ENCODE peak calls at places on chromosomes 13 and 19, in ten cellular contexts. Z is cardiac muscle cell, W is BJ, E is T-helper 17 cell, N is WTC11, F is HEK293T, V is brain microvascular endothelial cell, Q is HuH-7.5, S is A172, D is body of pancreas. B is an unnamed sample.
A peak's percentile ranks its signal among the peaks of the same experiment; 100 is the strongest.

GRCh38 chr19:39409207-39409885 is 2.7 kb downstream of the ZFP36 start:
- DNase-seq in W (no peak), S (peak; percentile 31), Z (peak; percentile 88), F (no peak), D (peak; percentile 95), V (no peak), N (peak; percentile 96), E (peak; percentile 83), Q (peak; percentile 92), B (peak; percentile 72)

GRCh38 chr13:113646921-113647340 is 11.1 kb downstream of the ATP4B start:
- DNase-seq in Z (no peak), Q (no peak), F (no peak), V (no peak), W (no peak), E (no peak), N (peak; percentile 5), D (no peak), S (no peak), B (no peak)

GRCh38 chr13:103839460-103839859 is 773.2 kb upstream of the SLC10A2 start:
- DNase-seq in F (no peak), D (no peak), S (no peak), N (no peak), Q (no peak), W (no peak), Z (no peak), V (no peak), E (no peak), B (no peak)

GRCh38 chr19:2653717-2654584 is 48.5 kb downstream of the GNG7 start:
- DNase-seq in F (no peak), Z (no peak), N (peak; percentile 63), S (no peak), D (no peak), E (no peak), Q (no peak), W (no peak), V (no peak), B (no peak)

GRCh38 chr13:102589291-102589822 is 7.4 kb upstream of the TPP2 start:
- DNase-seq in V (no peak), S (no peak), N (no peak), W (peak; percentile 6), F (no peak), Z (no peak), D (no peak), E (no peak), Q (no peak), B (no peak)

GRCh38 chr13:37769078-37769477 is 100.5 kb downstream of the TRPC4 start:
- DNase-seq in Q (no peak), D (no peak), F (no peak), E (no peak), W (no peak), S (no peak), N (no peak), Z (no peak), V (no peak), B (no peak)

GRCh38 chr13:85985791-85986190 is 186.6 kb upstream of the SLITRK6 start:
- DNase-seq in Q (no peak), E (no peak), Z (peak; percentile 10), W (no peak), N (no peak), V (no peak), D (no peak), F (no peak), S (no peak), B (no peak)

GRCh38 chr19:5439452-5439851 is 15.8 kb upstream of the ZNRF4 start:
- DNase-seq in F (no peak), Z (no peak), S (no peak), D (no peak), N (no peak), Q (no peak), V (no peak), W (no peak), E (no peak), B (no peak)

GRCh38 chr19:40322271-40322610 is 26.0 kb downstream of the C19orf47 start:
- DNase-seq in S (peak; percentile 25), F (no peak), Z (no peak), V (peak; percentile 52), Q (no peak), N (no peak), W (no peak), E (no peak), D (no peak), B (no peak)

GRCh38 chr19:29404951-29405727 is 120.7 kb upstream of the VSTM2B start:
- DNase-seq in D (no peak), S (no peak), N (peak; percentile 50), E (no peak), F (no peak), Q (no peak), Z (no peak), V (no peak), W (no peak), B (no peak)

GRCh38 chr19:660793-661426 is 2.1 kb downstream of the RNF126 start:
- DNase-seq in Z (no peak), N (no peak), W (no peak), D (no peak), V (no peak), E (no peak), Q (peak; percentile 69), S (no peak), F (no peak), B (no peak)

GRCh38 chr19:45211751-45212381 is 33.3 kb downstream of the BLOC1S3 start:
- DNase-seq in Q (no peak), N (no peak), S (peak; percentile 11), F (no peak), W (no peak), E (no peak), V (no peak), Z (peak; percentile 67), D (peak; percentile 70), B (no peak)

GRCh38 chr13:99191900-99192399 is 8.7 kb upstream of the UBAC2 start:
- DNase-seq in V (peak; percentile 5), D (no peak), Q (no peak), F (no peak), W (no peak), E (no peak), S (no peak), N (no peak), Z (peak; percentile 8), B (no peak)

GRCh38 chr13:73063166-73063565 is 4.4 kb downstream of the KLF5 start:
- DNase-seq in Z (no peak), Q (no peak), F (no peak), V (no peak), E (no peak), S (no peak), N (no peak), W (no peak), D (no peak), B (no peak)

GRCh38 chr13:98447881-98448641 is 128.8 kb downstream of the STK24 start:
- DNase-seq in F (peak; percentile 51), Z (peak; percentile 12), D (peak; percentile 39), W (no peak), V (no peak), N (peak; percentile 78), Q (no peak), S (no peak), E (no peak), B (no peak)

GRCh38 chr13:80276371-80277289 is 64.3 kb downstream of the SPRY2 start:
- DNase-seq in N (peak; percentile 20), E (no peak), F (peak; percentile 39), W (no peak), V (no peak), Q (peak; percentile 28), Z (peak; percentile 33), D (no peak), S (no peak), B (no peak)

GRCh38 chr13:43058318-43058674 is 34.9 kb downstream of the DNAJC15 start:
- DNase-seq in Z (peak; percentile 66), D (no peak), V (peak; percentile 81), W (peak; percentile 79), N (peak; percentile 23), S (peak; percentile 91), E (no peak), F (peak; percentile 24), Q (no peak), B (no peak)

GRCh38 chr13:31092631-31093030 is 69.1 kb downstream of the HSPH1 start:
- DNase-seq in Z (no peak), Q (no peak), W (no peak), S (no peak), N (no peak), D (no peak), F (no peak), E (no peak), V (no peak), B (no peak)

GRCh38 chr19:42374826-42375376 is 15.2 kb downstream of the CNFN start:
- DNase-seq in F (no peak), W (no peak), N (no peak), E (no peak), V (no peak), Z (no peak), D (no peak), Q (no peak), S (no peak), B (no peak)

GRCh38 chr13:110341445-110342247 is 34.6 kb downstream of the COL4A2 start:
- DNase-seq in W (no peak), E (no peak), N (no peak), Z (peak; percentile 73), D (no peak), S (no peak), F (no peak), V (peak; percentile 91), Q (no peak), B (no peak)